ENCODE peak calls at places on chromosomes 13 and 19, in five cellular contexts. B is tibial artery, I is psoas muscle, V is heart right ventricle, H is gastrocnemius medialis. A is an unnamed sample.
A peak's percentile ranks its signal among the peaks of the same experiment; 100 is the strongest.

GRCh38 chr13:21620858-21621257 is 16.9 kb upstream of the MICU2 start:
- DNase-seq in B (no peak), H (no peak), V (no peak), I (no peak), A (no peak)

GRCh38 chr13:44653261-44653660 is 77.1 kb upstream of the TSC22D1 start:
- DNase-seq in V (no peak), I (no peak), B (no peak), H (no peak), A (peak; percentile 37)

GRCh38 chr19:1214862-1215731 is 9.5 kb downstream of the STK11 start:
- DNase-seq in B (peak; percentile 95), V (peak; percentile 74), I (peak; percentile 89), H (no peak), A (no peak)

GRCh38 chr19:13036366-13036976 is 41.2 kb downstream of the NFIX start:
- DNase-seq in I (peak; percentile 87), B (peak; percentile 92), V (no peak), H (peak; percentile 83), A (peak; percentile 29)

GRCh38 chr19:31378404-31378803 is 29.2 kb upstream of the TSHZ3 start:
- DNase-seq in H (no peak), B (no peak), V (peak; percentile 47), I (no peak), A (peak; percentile 95)

GRCh38 chr13:29754486-29754806 is 96.0 kb downstream of the UBL3 start:
- DNase-seq in V (no peak), B (no peak), H (no peak), I (no peak), A (peak; percentile 61)

GRCh38 chr19:5988520-5989387 is 10.8 kb upstream of the RANBP3 start:
- DNase-seq in B (no peak), V (no peak), I (no peak), H (no peak), A (peak; percentile 25)

GRCh38 chr19:42511340-42511739 is 16.9 kb downstream of the CEACAM1 start:
- DNase-seq in V (no peak), B (no peak), I (no peak), H (no peak), A (no peak)

GRCh38 chr13:26442541-26442940 is 114.9 kb upstream of the WASF3 start:
- DNase-seq in B (no peak), H (no peak), V (no peak), I (no peak), A (peak; percentile 82)

GRCh38 chr13:76696370-76696769 is 189.8 kb downstream of the KCTD12 start:
- DNase-seq in I (no peak), B (no peak), V (no peak), H (no peak), A (peak; percentile 51)

GRCh38 chr13:44786724-44787123 is 202.5 kb downstream of the NUFIP1 start:
- DNase-seq in V (no peak), B (no peak), H (no peak), I (no peak), A (no peak)

GRCh38 chr13:94433055-94433947 is 46.2 kb downstream of the DCT start:
- DNase-seq in I (peak; percentile 33), H (no peak), V (no peak), B (no peak), A (no peak)

GRCh38 chr13:52156724-52157251 is 2.6 kb downstream of the NEK3 start:
- DNase-seq in I (no peak), V (no peak), H (no peak), B (no peak), A (peak; percentile 36)

GRCh38 chr13:106350208-106350607 is 185.3 kb downstream of the EFNB2 start:
- DNase-seq in B (no peak), I (no peak), H (no peak), V (no peak), A (no peak)

GRCh38 chr19:56764296-56764695 is 76.2 kb downstream of the PEG3 start:
- DNase-seq in H (no peak), I (no peak), V (no peak), B (no peak), A (no peak)

GRCh38 chr19:56760842-56761241 is 79.7 kb downstream of the PEG3 start:
- DNase-seq in H (no peak), V (no peak), I (no peak), B (no peak), A (no peak)

GRCh38 chr19:56765107-56765506 is 75.4 kb downstream of the PEG3 start:
- DNase-seq in V (peak; percentile 68), H (no peak), I (peak; percentile 55), B (peak; percentile 65), A (no peak)

GRCh38 chr19:56759531-56759930 is 81.0 kb downstream of the PEG3 start:
- DNase-seq in I (no peak), B (no peak), V (no peak), H (no peak), A (no peak)
- TF ChIP-seq CTCF in I (no peak), B (no peak), V (no peak), H (no peak), A (no peak)

GRCh38 chr13:30898070-30898469 is 8.0 kb upstream of the MEDAG start:
- DNase-seq in V (no peak), H (no peak), I (no peak), B (no peak), A (no peak)
- H3K4me1 ChIP-seq in V (no peaks in the 10 kb centered on the region), H (no peaks in the 10 kb centered on the region), I (no peaks in the 10 kb centered on the region), B (peaks cover 52% of the 10 kb centered on the region), A (peaks cover 28% of the 10 kb centered on the region)

DNA sequence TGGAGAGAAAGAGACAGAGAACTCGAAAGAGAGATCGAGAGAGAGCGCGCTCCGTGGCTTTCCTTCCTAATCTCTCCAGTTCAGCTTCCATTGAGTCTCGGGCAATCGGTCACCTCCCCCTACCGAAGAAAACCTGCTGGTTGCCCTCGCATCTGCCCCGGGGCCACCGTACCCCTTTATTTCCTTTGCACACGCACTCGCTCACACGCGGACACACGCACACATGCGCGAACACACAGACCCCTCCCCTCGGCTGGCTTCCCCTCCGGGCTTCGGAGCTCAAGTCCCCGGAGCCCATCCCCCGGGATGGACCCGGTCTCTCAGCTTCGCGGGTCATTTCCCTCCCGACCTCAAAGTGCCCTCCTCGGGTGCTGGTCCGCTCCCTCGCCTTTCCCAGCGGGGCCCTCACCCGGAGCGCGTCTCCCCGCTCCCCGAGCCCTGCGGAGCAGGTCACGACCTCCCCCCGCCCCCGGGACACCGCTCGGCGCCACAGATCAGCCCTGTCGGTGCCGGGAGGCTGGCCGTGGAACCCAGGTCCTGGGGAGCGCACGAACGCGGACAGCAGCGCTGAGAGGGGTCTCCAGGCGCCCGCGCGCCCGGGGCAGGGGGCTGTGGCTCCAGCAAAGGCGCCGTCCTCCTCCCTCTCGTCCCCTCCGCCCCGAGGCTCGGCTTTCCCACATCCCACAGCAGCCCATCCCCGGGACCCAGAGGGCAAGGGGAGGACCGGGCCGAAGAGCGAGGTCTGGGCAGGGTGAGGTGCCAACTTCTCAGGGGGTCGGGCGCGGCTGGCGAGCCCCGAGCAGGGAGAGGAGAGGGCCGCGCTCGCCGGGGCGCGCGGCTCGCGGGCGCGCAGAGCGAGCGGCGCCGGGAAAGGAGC is 1.8 kb downstream of the DACH1 start:
- DNase-seq in I (peak; percentile 60), H (no peak), V (peak; percentile 16), B (no peak), A (no peak)
- TF ChIP-seq CTCF in I (no peak), H (no peak), V (no peak), B (no peak), A (no peak)

GRCh38 chr13:99218126-99218525 is 17.5 kb downstream of the UBAC2 start:
- DNase-seq in V (no peak), I (no peak), H (no peak), B (no peak), A (no peak)
- H3K4me1 ChIP-seq in V (peaks cover 47% of the 10 kb centered on the region), I (peaks cover 71% of the 10 kb centered on the region), H (peaks cover 60% of the 10 kb centered on the region), B (peaks cover 19% of the 10 kb centered on the region), A (peaks cover 6% of the 10 kb centered on the region)

GRCh38 chr13:42875448-42876269 is 94.3 kb downstream of the FAM216B start:
- DNase-seq in V (no peak), B (no peak), I (no peak), H (no peak), A (peak; percentile 54)
- TF ChIP-seq CTCF in V (no peak), B (no peak), I (no peak), H (no peak), A (peak; percentile 37)